ENCODE peak calls at places on chromosomes 2 and 18, in five cellular contexts. B is fibroblast of mammary gland, M is GM10248, A is progenitor cell of endocrine pancreas, X is A549. V is an unnamed sample.

GRCh38 chr2:106704798-106705197 is 181.2 kb downstream of the ST6GAL2 start:
- DNase-seq in M (no peak), A (no peak), B (no peak), X (no peak), V (no peak)

GRCh38 chr2:17000083-17000482 is 334.4 kb upstream of the CYRIA start:
- DNase-seq in A (no peak), M (no peak), X (no peak), B (no peak), V (no peak)

GRCh38 chr2:23566236-23567142 is 181.5 kb downstream of the KLHL29 start:
- DNase-seq in A (no peak), M (peak), B (peak), X (peak), V (peak)

GRCh38 chr2:5743992-5744391 is 51.8 kb downstream of the SOX11 start:
- DNase-seq in B (no peak), X (no peak), M (no peak), A (no peak), V (no peak)

GRCh38 chr2:71615769-71616730 is 162.7 kb downstream of the DYSF start:
- DNase-seq in M (no peak), X (no peak), A (peak), B (no peak), V (no peak)

GRCh38 chr2:119240311-119241204 is 16.9 kb downstream of the STEAP3 start:
- DNase-seq in B (peak), A (no peak), M (no peak), X (peak), V (no peak)

GRCh38 chr18:48902023-48902855 is 48.5 kb downstream of the SMAD7 start:
- DNase-seq in A (no peak), B (peak), M (no peak), X (peak), V (no peak)

GRCh38 chr2:79040967-79041582 is 15.6 kb downstream of the REG3G start:
- DNase-seq in B (peak), M (no peak), X (peak), A (no peak), V (no peak)

GRCh38 chr2:152525277-152525838 is 190.4 kb downstream of the FMNL2 start:
- DNase-seq in X (peak), B (peak), A (no peak), M (no peak), V (no peak)

DNA sequence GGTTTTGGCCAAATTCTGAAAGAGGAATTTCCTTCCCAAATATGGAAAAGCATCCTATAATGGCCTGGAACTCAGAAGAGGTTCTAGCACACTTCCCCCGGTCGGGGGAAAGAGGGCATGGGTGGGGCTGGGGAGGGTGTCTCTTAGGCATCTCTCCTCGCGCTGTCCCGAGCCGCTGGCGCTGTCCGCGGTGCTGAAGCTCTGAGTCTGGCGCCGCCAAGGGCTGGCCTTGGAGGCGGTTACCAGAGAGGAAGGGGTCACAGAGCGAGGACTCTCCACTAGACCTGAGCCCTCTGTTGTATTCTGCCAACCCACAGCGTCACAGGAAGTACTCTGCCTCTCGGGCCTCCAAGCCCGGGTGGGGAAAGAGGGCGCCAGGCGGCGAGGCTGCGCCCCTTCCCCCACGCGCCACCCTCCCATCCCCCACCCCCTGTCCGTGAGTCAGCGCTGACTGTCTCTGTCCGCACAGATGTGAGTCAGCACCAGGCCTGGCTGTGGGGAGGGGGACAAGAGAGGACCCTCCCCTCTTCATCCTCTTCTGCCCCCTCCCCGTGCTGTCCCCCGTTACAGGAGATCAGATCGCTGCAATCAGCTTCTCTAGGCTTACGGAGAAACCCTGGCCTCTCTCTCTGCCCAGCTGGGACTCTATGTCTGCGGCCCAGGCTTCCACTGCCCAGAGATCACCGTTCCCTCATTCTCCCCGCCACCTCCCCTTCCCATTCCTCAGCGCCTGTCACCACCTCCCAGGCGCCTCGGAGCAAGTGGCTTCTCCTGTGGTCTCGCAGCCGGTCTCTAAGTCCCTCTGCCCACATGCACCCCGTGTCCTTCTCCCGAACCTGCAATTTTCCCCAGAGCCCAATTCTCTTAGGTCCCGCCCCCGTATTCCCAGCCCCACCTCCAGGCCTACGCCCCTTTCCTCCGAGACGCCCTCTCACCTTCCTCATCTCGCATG is 783 bp downstream of the PTPRN start:
- DNase-seq in M (peak), X (peak), B (peak), A (peak), V (peak)
- TF ChIP-seq CTCF in M (no peak), X (no peak), B (no peak), A (no peak), V (no peak)

GRCh38 chr2:80256396-80257167 is 48.0 kb downstream of the LRRTM1 start:
- DNase-seq in A (no peak), X (peak), M (no peak), B (peak), V (peak)
- TF ChIP-seq CTCF in A (peak), X (no peak), M (no peak), B (peak), V (peak)

DNA sequence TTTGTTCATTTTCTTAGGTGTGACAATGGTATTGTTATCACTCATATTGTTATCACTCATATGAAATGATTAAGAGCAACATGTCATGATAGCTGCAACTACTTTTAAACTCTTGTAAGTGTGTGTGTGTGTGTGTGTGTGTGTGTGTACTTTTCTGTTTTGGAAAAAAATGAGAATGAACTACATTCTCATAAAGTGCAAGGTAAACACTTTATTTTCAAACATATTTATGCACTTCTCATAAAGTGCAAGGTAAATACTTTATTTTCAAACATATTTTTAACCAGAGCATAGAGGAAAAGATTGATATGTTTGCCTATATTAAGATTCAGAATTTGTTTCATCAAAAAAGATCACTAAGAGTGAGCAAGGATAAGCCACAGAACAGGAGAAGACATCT is 99.8 kb downstream of the TEX51 start:
- DNase-seq in B (no peak), M (no peak), A (no peak), X (no peak), V (no peak)
- TF ChIP-seq CTCF in B (no peak), M (no peak), A (no peak), X (no peak), V (no peak)

GRCh38 chr2:175454953-175455389 is 273.5 kb upstream of the ATP5MC3 start:
- DNase-seq in X (no peak), M (no peak), A (no peak), B (no peak), V (no peak)
- TF ChIP-seq CTCF in X (no peak), M (no peak), A (no peak), B (no peak), V (no peak)

GRCh38 chr2:141906673-141907072 is 224.1 kb downstream of the LRP1B start:
- DNase-seq in M (no peak), B (no peak), X (no peak), A (no peak), V (no peak)

GRCh38 chr2:141911485-141912066 is 219.2 kb downstream of the LRP1B start:
- DNase-seq in A (peak), M (peak), B (peak), X (peak), V (peak)
- TF ChIP-seq CTCF in A (peak), M (peak), B (peak), X (peak), V (peak)

GRCh38 chr2:99818842-99819241 is 323.5 kb downstream of the AFF3 start:
- DNase-seq in B (peak), M (no peak), A (no peak), X (peak), V (no peak)
- TF ChIP-seq CTCF in B (peak), M (no peak), A (peak), X (peak), V (no peak)

V was measured in endothelial cell.